ENCODE peak calls at places on chromosomes 2 and 18, in six cellular contexts. One of them, this sample, is unnamed.
A peak's percentile ranks its signal among the peaks of the same experiment; 100 is the strongest.

GRCh38 chr2:98634406-98635092 is 26.2 kb downstream of the UNC50 start:
- DNase-seq in RWPE2: no peak
- DNase-seq in IMR-90: no peak
- DNase-seq in heart left ventricle: no peak
- DNase-seq in hepatocyte: no peak
- DNase-seq in ovary: no peak
- DNase-seq in this sample: no peak

GRCh38 chr2:215577356-215577755 is 141.5 kb upstream of the FN1 start:
- DNase-seq in IMR-90: peak; percentile 79
- DNase-seq in heart left ventricle: no peak
- DNase-seq in RWPE2: no peak
- DNase-seq in ovary: no peak
- DNase-seq in hepatocyte: no peak
- DNase-seq in this sample: peak; percentile 71

GRCh38 chr2:98474979-98475632 is 30.4 kb downstream of the INPP4A start:
- DNase-seq in ovary: no peak
- DNase-seq in RWPE2: no peak
- DNase-seq in hepatocyte: no peak
- DNase-seq in heart left ventricle: no peak
- DNase-seq in IMR-90: no peak
- DNase-seq in this sample: no peak

GRCh38 chr2:113273031-113273551 is 5.6 kb downstream of the PAX8 start:
- DNase-seq in hepatocyte: peak; percentile 57
- DNase-seq in IMR-90: peak; percentile 47
- DNase-seq in ovary: no peak
- DNase-seq in RWPE2: no peak
- DNase-seq in heart left ventricle: no peak
- DNase-seq in this sample: peak; percentile 55

GRCh38 chr2:1693723-1694122 is 50.6 kb downstream of the PXDN start:
- DNase-seq in RWPE2: no peak
- DNase-seq in heart left ventricle: no peak
- DNase-seq in ovary: no peak
- DNase-seq in hepatocyte: no peak
- DNase-seq in IMR-90: no peak
- DNase-seq in this sample: no peak

GRCh38 chr2:46858697-46859080 is 56.9 kb downstream of the MCFD2 start:
- DNase-seq in heart left ventricle: no peak
- DNase-seq in RWPE2: no peak
- DNase-seq in hepatocyte: no peak
- DNase-seq in IMR-90: peak; percentile 91
- DNase-seq in ovary: no peak
- DNase-seq in this sample: peak; percentile 88

GRCh38 chr2:127515383-127515915 is 10.8 kb downstream of the IWS1 start:
- DNase-seq in RWPE2: no peak
- DNase-seq in heart left ventricle: no peak
- DNase-seq in ovary: no peak
- DNase-seq in IMR-90: no peak
- DNase-seq in hepatocyte: no peak
- DNase-seq in this sample: no peak

GRCh38 chr2:239263937-239264837 is 136.6 kb downstream of the HDAC4 start:
- DNase-seq in ovary: peak; percentile 43
- DNase-seq in IMR-90: peak; percentile 63
- DNase-seq in hepatocyte: peak; percentile 15
- DNase-seq in heart left ventricle: no peak
- DNase-seq in RWPE2: peak; percentile 65
- DNase-seq in this sample: peak; percentile 60

GRCh38 chr18:78506031-78506461 is 473.6 kb upstream of the SALL3 start:
- DNase-seq in RWPE2: no peak
- DNase-seq in heart left ventricle: no peak
- DNase-seq in ovary: no peak
- DNase-seq in hepatocyte: peak; percentile 21
- DNase-seq in IMR-90: no peak
- DNase-seq in this sample: no peak

GRCh38 chr2:176817061-176817565 is 395.5 kb upstream of the HNRNPA3 start:
- DNase-seq in ovary: no peak
- DNase-seq in hepatocyte: peak; percentile 53
- DNase-seq in heart left ventricle: no peak
- DNase-seq in RWPE2: no peak
- DNase-seq in IMR-90: no peak
- DNase-seq in this sample: no peak

GRCh38 chr2:188348974-188349500 is 57.4 kb downstream of the GULP1 start:
- DNase-seq in hepatocyte: no peak
- DNase-seq in RWPE2: no peak
- DNase-seq in heart left ventricle: no peak
- DNase-seq in IMR-90: peak; percentile 8
- DNase-seq in ovary: no peak
- DNase-seq in this sample: no peak

GRCh38 chr2:204842731-204843490 is 297.6 kb downstream of the PARD3B start:
- DNase-seq in hepatocyte: peak; percentile 64
- DNase-seq in RWPE2: peak; percentile 53
- DNase-seq in ovary: peak; percentile 52
- DNase-seq in IMR-90: peak; percentile 96
- DNase-seq in heart left ventricle: peak; percentile 54
- DNase-seq in this sample: peak; percentile 91

GRCh38 chr2:32976409-32977063 is 29.8 kb downstream of the LTBP1 start:
- DNase-seq in ovary: no peak
- DNase-seq in heart left ventricle: no peak
- DNase-seq in IMR-90: no peak
- DNase-seq in hepatocyte: no peak
- DNase-seq in RWPE2: no peak
- DNase-seq in this sample: no peak

GRCh38 chr2:48397846-48398245 is 132.1 kb upstream of the STON1 start:
- DNase-seq in IMR-90: no peak
- DNase-seq in heart left ventricle: no peak
- DNase-seq in hepatocyte: no peak
- DNase-seq in ovary: no peak
- DNase-seq in RWPE2: no peak
- DNase-seq in this sample: no peak

GRCh38 chr2:5766621-5767020 is 74.4 kb downstream of the SOX11 start:
- DNase-seq in ovary: no peak
- DNase-seq in hepatocyte: no peak
- DNase-seq in IMR-90: peak; percentile 83
- DNase-seq in RWPE2: no peak
- DNase-seq in heart left ventricle: no peak
- DNase-seq in this sample: no peak

GRCh38 chr2:176076063-176076462 is 7.7 kb downstream of the EVX2 start:
- DNase-seq in hepatocyte: no peak
- DNase-seq in IMR-90: no peak
- DNase-seq in heart left ventricle: no peak
- DNase-seq in RWPE2: no peak
- DNase-seq in ovary: no peak
- DNase-seq in this sample: no peak

GRCh38 chr2:67564076-67564475 is 166.9 kb downstream of the ETAA1 start:
- DNase-seq in heart left ventricle: no peak
- DNase-seq in hepatocyte: no peak
- DNase-seq in IMR-90: peak; percentile 77
- DNase-seq in ovary: no peak
- DNase-seq in RWPE2: no peak
- DNase-seq in this sample: no peak

GRCh38 chr18:45050712-45051639 is 370.3 kb downstream of the SETBP1 start:
- DNase-seq in RWPE2: no peak
- DNase-seq in heart left ventricle: no peak
- DNase-seq in ovary: no peak
- DNase-seq in IMR-90: peak; percentile 96
- DNase-seq in hepatocyte: peak; percentile 68
- DNase-seq in this sample: peak; percentile 90

GRCh38 chr18:69649678-69650077 is 249.0 kb downstream of the DOK6 start:
- DNase-seq in IMR-90: no peak
- DNase-seq in RWPE2: no peak
- DNase-seq in hepatocyte: no peak
- DNase-seq in heart left ventricle: no peak
- DNase-seq in ovary: no peak
- DNase-seq in this sample: no peak

GRCh38 chr2:128073278-128073677 is 17.7 kb upstream of the UGGT1 start:
- DNase-seq in heart left ventricle: no peak
- DNase-seq in ovary: no peak
- DNase-seq in RWPE2: no peak
- DNase-seq in hepatocyte: no peak
- DNase-seq in IMR-90: no peak
- DNase-seq in this sample: no peak

GRCh38 chr18:12278765-12279682 is 24.9 kb downstream of the CIDEA start:
- DNase-seq in hepatocyte: peak; percentile 83
- DNase-seq in heart left ventricle: peak; percentile 95
- DNase-seq in IMR-90: peak; percentile 98
- DNase-seq in ovary: peak; percentile 91
- DNase-seq in RWPE2: peak; percentile 91
- DNase-seq in this sample: peak; percentile 98

GRCh38 chr2:110866496-110866895 is 134.1 kb downstream of the ACOXL start:
- DNase-seq in IMR-90: no peak
- DNase-seq in heart left ventricle: no peak
- DNase-seq in ovary: no peak
- DNase-seq in RWPE2: no peak
- DNase-seq in hepatocyte: no peak
- DNase-seq in this sample: no peak

GRCh38 chr2:70608373-70608772 is 54.7 kb upstream of the TGFA start:
- DNase-seq in RWPE2: no peak
- DNase-seq in heart left ventricle: no peak
- DNase-seq in hepatocyte: no peak
- DNase-seq in IMR-90: no peak
- DNase-seq in ovary: no peak
- DNase-seq in this sample: no peak

GRCh38 chr2:167544602-167545001 is 656.3 kb downstream of the XIRP2 start:
- DNase-seq in ovary: no peak
- DNase-seq in heart left ventricle: no peak
- DNase-seq in RWPE2: no peak
- DNase-seq in IMR-90: no peak
- DNase-seq in hepatocyte: no peak
- DNase-seq in this sample: no peak

GRCh38 chr2:30981101-30981500 is 157.1 kb downstream of the GALNT14 start:
- DNase-seq in ovary: no peak
- DNase-seq in RWPE2: no peak
- DNase-seq in hepatocyte: peak; percentile 22
- DNase-seq in IMR-90: no peak
- DNase-seq in heart left ventricle: no peak
- DNase-seq in this sample: peak; percentile 52

GRCh38 chr2:25787020-25787419 is 91.3 kb downstream of the ASXL2 start:
- DNase-seq in hepatocyte: peak; percentile 8
- DNase-seq in heart left ventricle: no peak
- DNase-seq in IMR-90: no peak
- DNase-seq in ovary: no peak
- DNase-seq in RWPE2: no peak
- DNase-seq in this sample: no peak

GRCh38 chr2:48442610-48443360 is 87.2 kb upstream of the STON1 start:
- DNase-seq in hepatocyte: no peak
- DNase-seq in RWPE2: no peak
- DNase-seq in ovary: no peak
- DNase-seq in IMR-90: no peak
- DNase-seq in heart left ventricle: no peak
- DNase-seq in this sample: no peak

GRCh38 chr2:939936-940620 is 10.6 kb upstream of the SNTG2 start:
- DNase-seq in IMR-90: no peak
- DNase-seq in RWPE2: no peak
- DNase-seq in heart left ventricle: no peak
- DNase-seq in hepatocyte: no peak
- DNase-seq in ovary: no peak
- DNase-seq in this sample: peak; percentile 90

DNA sequence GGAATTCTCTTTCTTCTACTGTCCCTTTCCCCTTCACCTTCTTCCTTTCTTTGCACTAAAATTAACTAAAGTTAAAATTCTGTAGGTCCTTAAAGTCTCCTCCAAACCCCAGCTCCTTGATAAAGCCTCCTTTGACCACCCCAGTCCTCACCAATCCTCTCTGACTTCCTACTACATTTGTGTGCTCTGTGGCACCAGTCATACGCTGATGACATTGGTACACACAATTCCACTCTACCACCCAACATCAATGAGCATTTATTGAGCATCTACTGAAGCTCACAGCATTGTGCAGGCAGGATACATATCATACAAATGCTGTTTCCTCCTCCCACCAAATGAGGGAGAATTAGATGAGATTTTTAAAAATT is 4.5 kb upstream of the SP5 start:
- DNase-seq in ovary: no peak
- DNase-seq in heart left ventricle: no peak
- DNase-seq in hepatocyte: no peak
- DNase-seq in IMR-90: no peak
- DNase-seq in RWPE2: no peak
- DNase-seq in this sample: no peak
- H3K4me3 ChIP-seq in ovary: no peak overlapping the region
- H3K4me3 ChIP-seq in heart left ventricle: no peak overlapping the region
- H3K4me3 ChIP-seq in hepatocyte: no peak overlapping the region
- H3K4me3 ChIP-seq in IMR-90: no peak overlapping the region
- H3K4me3 ChIP-seq in RWPE2: no peak overlapping the region
- H3K4me3 ChIP-seq in this sample: no peak overlapping the region

GRCh38 chr2:172113617-172114016 is 10.9 kb upstream of the DLX2 start:
- DNase-seq in ovary: no peak
- DNase-seq in RWPE2: no peak
- DNase-seq in hepatocyte: no peak
- DNase-seq in heart left ventricle: no peak
- DNase-seq in IMR-90: peak; percentile 65
- DNase-seq in this sample: no peak
- TF ChIP-seq CTCF in ovary: peak; percentile 24
- TF ChIP-seq CTCF in RWPE2: peak; percentile 65
- TF ChIP-seq CTCF in hepatocyte: peak; percentile 48
- TF ChIP-seq CTCF in heart left ventricle: peak; percentile 8
- TF ChIP-seq CTCF in IMR-90: peak; percentile 54
- TF ChIP-seq CTCF in this sample: peak; percentile 25

DNA sequence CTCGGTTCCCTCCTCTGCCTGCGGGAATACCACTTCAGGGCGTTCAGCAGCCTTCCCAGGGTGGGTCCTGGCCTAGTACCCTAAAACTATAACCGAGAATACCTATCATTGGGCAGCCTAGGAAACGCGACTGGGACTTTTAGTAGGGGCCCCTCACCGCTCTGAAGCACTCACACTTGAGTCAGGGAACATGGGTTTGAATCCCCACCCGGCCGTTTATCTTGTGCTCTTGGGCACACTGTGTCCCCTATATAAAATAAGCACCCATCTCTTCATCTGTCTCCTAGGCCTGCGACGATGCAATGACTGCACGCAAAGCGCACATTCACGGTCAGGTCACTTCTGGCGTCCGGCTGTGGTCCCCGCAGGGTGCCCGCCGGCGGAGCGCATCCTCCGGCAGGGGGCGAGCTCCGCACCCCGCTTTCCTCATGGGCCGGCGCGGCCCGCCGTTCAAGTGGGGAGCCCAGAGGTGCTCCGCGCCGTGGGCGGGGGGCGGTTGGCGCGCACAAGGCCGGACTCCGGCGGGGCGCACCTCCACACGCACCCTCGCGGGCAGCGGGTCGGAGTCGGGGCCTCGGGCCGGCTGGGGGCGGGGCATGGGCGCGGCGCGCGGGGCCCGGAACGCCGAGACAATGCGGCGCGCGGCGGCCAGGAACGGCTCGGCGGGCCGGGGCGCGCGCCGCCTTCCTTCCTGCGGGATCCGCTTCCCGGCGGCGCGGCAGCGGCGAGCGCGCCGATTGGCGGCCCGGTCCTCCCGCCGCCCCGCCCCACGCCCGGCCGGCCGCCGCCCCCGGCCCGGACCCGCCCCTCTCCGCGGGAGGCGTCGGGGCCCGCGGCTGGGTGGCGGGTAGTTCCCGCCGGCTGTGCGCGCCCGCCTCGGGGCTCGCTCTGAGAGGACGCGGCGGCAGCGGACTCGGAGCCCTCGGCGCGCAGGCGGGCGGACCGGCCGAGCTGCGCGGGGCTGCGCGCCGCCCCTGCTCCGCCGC is at the start of gene ASAP2:
- DNase-seq in IMR-90: peak; percentile 68
- DNase-seq in hepatocyte: peak; percentile 91
- DNase-seq in RWPE2: no peak
- DNase-seq in heart left ventricle: peak; percentile 74
- DNase-seq in ovary: peak; percentile 83
- DNase-seq in this sample: peak; percentile 75
- H3K4me3 ChIP-seq in IMR-90: peak within 1 kb of the TSS; percentile 96
- H3K4me3 ChIP-seq in hepatocyte: peak within 1 kb of the TSS; percentile 87
- H3K4me3 ChIP-seq in RWPE2: peak within 1 kb of the TSS; percentile 100
- H3K4me3 ChIP-seq in heart left ventricle: peak within 1 kb of the TSS; percentile 77
- H3K4me3 ChIP-seq in ovary: peak within 1 kb of the TSS; percentile 90
- H3K4me3 ChIP-seq in this sample: peak within 1 kb of the TSS; percentile 76

GRCh38 chr2:85769987-85770362 is 16.2 kb downstream of the ATOH8 start:
- DNase-seq in IMR-90: no peak
- DNase-seq in hepatocyte: no peak
- DNase-seq in heart left ventricle: no peak
- DNase-seq in ovary: no peak
- DNase-seq in RWPE2: no peak
- DNase-seq in this sample: no peak
- TF ChIP-seq CTCF in IMR-90: no peak
- TF ChIP-seq CTCF in hepatocyte: peak; percentile 1
- TF ChIP-seq CTCF in heart left ventricle: no peak
- TF ChIP-seq CTCF in ovary: no peak
- TF ChIP-seq CTCF in RWPE2: no peak
- TF ChIP-seq CTCF in this sample: no peak